ENCODE peak calls at places on chromosome 19, in ten cellular contexts. G, K, B, J, I, V, M, N, S and H are unnamed samples.

GRCh38 chr19:1749373-1750342 is 3.6 kb upstream of the ONECUT3 start:
- DNase-seq in G (no peak), K (no peak), B (no peak), J (no peak), I (peak; percentile 62), V (no peak), M (no peak), N (no peak), S (no peak), H (no peak)

GRCh38 chr19:34319785-34320184 is 45.2 kb upstream of the GPI start:
- DNase-seq in G (no peak), K (peak; percentile 45), B (no peak), J (peak; percentile 80), I (no peak), V (no peak), M (peak; percentile 63), N (no peak), S (no peak), H (no peak)

GRCh38 chr19:13579388-13580060 is 73.2 kb upstream of the CACNA1A start:
- DNase-seq in G (no peak), K (no peak), B (no peak), J (peak; percentile 65), I (no peak), V (no peak), M (no peak), N (peak; percentile 21), S (no peak), H (no peak)

GRCh38 chr19:14147797-14148605 is 11.6 kb upstream of the ASF1B start:
- DNase-seq in G (peak; percentile 73), K (peak; percentile 74), B (peak; percentile 65), J (peak; percentile 57), I (peak; percentile 76), V (peak; percentile 45), M (peak; percentile 91), N (peak; percentile 63), S (peak; percentile 88), H (no peak)

GRCh38 chr19:18651738-18652137 is 14.9 kb downstream of the KLHL26 start:
- DNase-seq in G (no peak), K (no peak), B (no peak), J (no peak), I (peak; percentile 46), V (no peak), M (no peak), N (no peak), S (no peak), H (no peak)

GRCh38 chr19:51971624-51972023 is 15.0 kb downstream of the ZNF350 start:
- DNase-seq in G (no peak), K (no peak), B (peak; percentile 53), J (peak; percentile 13), I (no peak), V (no peak), M (no peak), N (peak; percentile 66), S (no peak), H (peak; percentile 17)

GRCh38 chr19:18795540-18795939 is 4.4 kb upstream of the COMP start:
- DNase-seq in G (no peak), K (no peak), B (no peak), J (no peak), I (peak; percentile 59), V (no peak), M (no peak), N (peak; percentile 35), S (no peak), H (no peak)

GRCh38 chr19:30406220-30406944 is 34.2 kb downstream of the ZNF536 start:
- DNase-seq in G (no peak), K (no peak), B (peak; percentile 85), J (no peak), I (peak; percentile 73), V (peak; percentile 12), M (no peak), N (peak; percentile 44), S (no peak), H (no peak)

GRCh38 chr19:608155-609000 is 18.7 kb downstream of the HCN2 start:
- DNase-seq in G (no peak), K (no peak), B (no peak), J (no peak), I (no peak), V (no peak), M (no peak), N (no peak), S (no peak), H (no peak)
- H3K4me1 ChIP-seq in G (peaks cover 29% of the 10 kb centered on the region), K (no peaks in the 10 kb centered on the region), B (peaks cover 13% of the 10 kb centered on the region), J (peaks cover 10% of the 10 kb centered on the region), I (no peaks in the 10 kb centered on the region), V (peaks cover 33% of the 10 kb centered on the region), M (no peaks in the 10 kb centered on the region), N (no peaks in the 10 kb centered on the region), S (peaks cover 37% of the 10 kb centered on the region), H (peaks cover 25% of the 10 kb centered on the region)

GRCh38 chr19:9914315-9915207 is 21.8 kb downstream of the OLFM2 start:
- DNase-seq in G (peak; percentile 72), K (peak; percentile 84), B (peak; percentile 55), J (peak; percentile 77), I (peak; percentile 96), V (peak; percentile 94), M (peak; percentile 71), N (peak; percentile 93), S (peak; percentile 86), H (peak; percentile 78)

GRCh38 chr19:9912551-9913236 is 23.6 kb downstream of the OLFM2 start:
- DNase-seq in G (no peak), K (no peak), B (no peak), J (no peak), I (no peak), V (no peak), M (no peak), N (no peak), S (no peak), H (no peak)

GRCh38 chr19:9914001-9914314 is 22.4 kb downstream of the OLFM2 start:
- DNase-seq in G (no peak), K (no peak), B (no peak), J (no peak), I (peak; percentile 78), V (no peak), M (no peak), N (no peak), S (peak; percentile 31), H (no peak)

GRCh38 chr19:9911524-9911923 is 24.8 kb downstream of the OLFM2 start:
- DNase-seq in G (no peak), K (no peak), B (no peak), J (no peak), I (no peak), V (no peak), M (no peak), N (no peak), S (no peak), H (no peak)

GRCh38 chr19:9913237-9914000 is 22.9 kb downstream of the OLFM2 start:
- DNase-seq in G (peak; percentile 28), K (no peak), B (no peak), J (no peak), I (peak; percentile 72), V (peak; percentile 56), M (no peak), N (no peak), S (peak; percentile 59), H (no peak)
- H3K4me3 ChIP-seq in G (peak overlapping the region; percentile 55), K (peak overlapping the region; percentile 57), B (no peak overlapping the region), J (peak overlapping the region; percentile 41), I (peak overlapping the region; percentile 81), V (peak overlapping the region; percentile 57), M (peak overlapping the region; percentile 40), N (peak overlapping the region; percentile 37), S (peak overlapping the region; percentile 47), H (no peak overlapping the region)

GRCh38 chr19:3671680-3672574 is 28.3 kb downstream of the PIP5K1C start:
- DNase-seq in G (no peak), K (no peak), B (peak; percentile 71), J (peak; percentile 20), I (peak; percentile 45), V (no peak), M (no peak), N (no peak), S (no peak), H (no peak)

GRCh38 chr19:3672575-3672948 is 27.7 kb downstream of the PIP5K1C start:
- DNase-seq in G (no peak), K (no peak), B (no peak), J (no peak), I (peak; percentile 40), V (no peak), M (no peak), N (no peak), S (no peak), H (no peak)

GRCh38 chr19:3674784-3675183 is 25.5 kb downstream of the PIP5K1C start:
- DNase-seq in G (no peak), K (no peak), B (no peak), J (no peak), I (no peak), V (no peak), M (no peak), N (no peak), S (no peak), H (no peak)

GRCh38 chr19:3672993-3673392 is 27.3 kb downstream of the PIP5K1C start:
- DNase-seq in G (no peak), K (no peak), B (no peak), J (no peak), I (peak; percentile 76), V (no peak), M (no peak), N (peak; percentile 33), S (no peak), H (peak; percentile 27)

DNA sequence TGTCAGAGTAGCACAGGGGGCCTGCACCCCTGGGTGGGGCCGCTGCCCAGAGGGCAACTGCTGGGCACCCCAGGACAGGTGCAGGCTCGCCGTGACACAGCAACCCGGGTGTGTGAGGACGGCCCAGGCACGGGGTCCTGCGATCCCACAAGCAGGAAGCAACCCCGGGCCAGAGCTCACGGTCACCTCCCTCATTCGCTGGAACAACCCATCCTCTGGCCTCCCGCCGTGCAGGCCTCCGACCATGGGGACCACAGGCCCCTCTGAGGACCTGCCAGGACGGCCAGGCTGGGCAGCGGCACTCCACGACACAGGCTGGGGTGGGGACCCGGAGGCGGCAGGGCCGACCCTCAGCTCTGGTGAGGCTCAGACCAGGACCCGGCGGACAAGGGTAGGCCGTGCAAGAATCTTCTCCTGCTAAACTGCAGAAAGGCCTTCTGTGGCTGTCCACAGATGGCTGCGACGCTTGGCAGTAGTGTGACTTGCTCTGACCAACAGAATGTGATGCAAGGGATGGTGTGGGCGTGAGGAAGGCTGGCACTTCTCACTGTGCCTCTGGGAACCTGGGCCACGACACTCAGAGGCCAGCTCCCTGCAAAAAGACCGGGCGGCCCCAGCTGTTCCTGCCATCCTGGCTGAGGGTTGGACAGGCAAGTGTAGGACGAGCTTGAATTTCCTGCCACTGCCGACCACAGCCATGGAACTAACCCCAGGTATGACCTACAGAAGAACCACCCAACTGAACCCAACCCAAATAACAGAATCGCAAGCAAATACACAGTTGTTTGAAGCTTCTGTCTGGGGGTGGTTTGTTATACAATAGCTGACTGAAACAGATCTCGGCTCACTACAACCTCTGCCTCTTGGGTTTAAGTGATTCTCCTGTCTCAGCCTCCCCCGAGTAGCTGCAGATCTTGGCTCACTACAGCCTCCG is 26.5 kb downstream of the PIP5K1C start:
- DNase-seq in G (no peak), K (no peak), B (no peak), J (no peak), I (peak; percentile 37), V (no peak), M (no peak), N (no peak), S (no peak), H (no peak)
- H3K27ac ChIP-seq in G (peak overlapping the region; percentile 95), K (peak overlapping the region; percentile 12), B (no peak overlapping the region), J (no peak overlapping the region), I (no peak overlapping the region), V (no peak overlapping the region), M (peak overlapping the region; percentile 100), N (no peak overlapping the region), S (no peak overlapping the region), H (no peak overlapping the region)

GRCh38 chr19:9862897-9863296 is 27.8 kb downstream of the PIN1 start:
- DNase-seq in G (no peak), K (peak; percentile 52), B (no peak), J (no peak), I (no peak), V (no peak), M (no peak), N (no peak), S (no peak), H (peak; percentile 27)

GRCh38 chr19:9860407-9860806 is 25.3 kb downstream of the PIN1 start:
- DNase-seq in G (no peak), K (no peak), B (no peak), J (no peak), I (no peak), V (no peak), M (no peak), N (no peak), S (no peak), H (no peak)

GRCh38 chr19:9863759-9864158 is 28.6 kb downstream of the PIN1 start:
- DNase-seq in G (no peak), K (no peak), B (no peak), J (no peak), I (no peak), V (no peak), M (no peak), N (no peak), S (no peak), H (no peak)

GRCh38 chr19:9858766-9859165 is 23.6 kb downstream of the PIN1 start:
- DNase-seq in G (no peak), K (no peak), B (no peak), J (no peak), I (no peak), V (no peak), M (no peak), N (no peak), S (no peak), H (no peak)

GRCh38 chr19:9861503-9861902 is 26.4 kb downstream of the PIN1 start:
- DNase-seq in G (no peak), K (no peak), B (no peak), J (no peak), I (no peak), V (no peak), M (no peak), N (no peak), S (no peak), H (no peak)
- H3K4me1 ChIP-seq in G (no peaks in the 10 kb centered on the region), K (no peaks in the 10 kb centered on the region), B (no peaks in the 10 kb centered on the region), J (no peaks in the 10 kb centered on the region), I (no peaks in the 10 kb centered on the region), V (peaks cover 9% of the 10 kb centered on the region), M (no peaks in the 10 kb centered on the region), N (no peaks in the 10 kb centered on the region), S (peaks cover 46% of the 10 kb centered on the region), H (peaks cover 97% of the 10 kb centered on the region)